ENCODE peak calls at places on chromosomes 3 and 15, in seven cellular contexts. Y, Q, O, J, A, S and G are unnamed samples.

GRCh38 chr15:33074942-33075341 is 119.6 kb downstream of the FMN1 start:
- DNase-seq in Y (no peak), Q (no peak), O (no peak), J (no peak), A (no peak), S (no peak), G (no peak)

GRCh38 chr15:69990566-69991391 is 106.9 kb downstream of the TLE3 start:
- DNase-seq in Y (no peak), Q (no peak), O (no peak), J (no peak), A (no peak), S (no peak), G (peak; percentile 84)

GRCh38 chr3:161171113-161171512 is 50.0 kb upstream of the NMD3 start:
- DNase-seq in Y (peak; percentile 90), Q (no peak), O (peak; percentile 75), J (no peak), A (no peak), S (peak; percentile 13), G (no peak)

GRCh38 chr3:101561630-101562328 is at the start of gene TRMT10C:
- DNase-seq in Y (peak; percentile 96), Q (peak; percentile 98), O (peak; percentile 92), J (peak; percentile 90), A (peak; percentile 91), S (peak; percentile 97), G (peak; percentile 51)

GRCh38 chr3:21484323-21485154 is 266.5 kb downstream of the ZNF385D start:
- DNase-seq in Y (peak; percentile 85), Q (peak; percentile 70), O (peak; percentile 46), J (no peak), A (peak; percentile 33), S (peak; percentile 77), G (peak; percentile 11)

GRCh38 chr3:76021376-76021775 is 236.0 kb upstream of the ZNF717 start:
- DNase-seq in Y (no peak), Q (no peak), O (no peak), J (no peak), A (no peak), S (no peak), G (no peak)

GRCh38 chr15:74869726-74870407 is 3.3 kb downstream of the SCAMP2 start:
- DNase-seq in Y (peak; percentile 71), Q (peak; percentile 81), O (peak; percentile 83), J (no peak), A (peak; percentile 42), S (no peak), G (no peak)

GRCh38 chr3:102083971-102084370 is 234.7 kb downstream of the NFKBIZ start:
- DNase-seq in Y (peak; percentile 39), Q (no peak), O (no peak), J (no peak), A (no peak), S (no peak), G (no peak)

GRCh38 chr3:157794771-157795170 is 291.6 kb upstream of the VEPH1 start:
- DNase-seq in Y (peak; percentile 70), Q (no peak), O (no peak), J (no peak), A (no peak), S (no peak), G (no peak)

GRCh38 chr15:65409284-65409631 is 13.5 kb downstream of the IGDCC4 start:
- DNase-seq in Y (peak; percentile 96), Q (peak; percentile 23), O (no peak), J (no peak), A (no peak), S (no peak), G (no peak)

GRCh38 chr15:54803139-54803808 is 393.5 kb downstream of the RSL24D1 start:
- DNase-seq in Y (peak; percentile 71), Q (no peak), O (no peak), J (no peak), A (no peak), S (no peak), G (no peak)

GRCh38 chr3:119781330-119782198 is at the start of gene NR1I2:
- DNase-seq in Y (no peak), Q (no peak), O (no peak), J (no peak), A (no peak), S (no peak), G (no peak)

GRCh38 chr15:72398189-72398588 is at the start of gene TMEM202:
- DNase-seq in Y (no peak), Q (no peak), O (no peak), J (no peak), A (no peak), S (no peak), G (no peak)

GRCh38 chr3:24843955-24844354 is 349.3 kb upstream of the THRB start:
- DNase-seq in Y (no peak), Q (no peak), O (no peak), J (no peak), A (no peak), S (no peak), G (no peak)